ENCODE peak calls at places on chromosomes 13 and 19, in five cellular contexts. Z is neuronal stem cell, M is H9, P is mesenchymal stem cell, H is H1. U is an unnamed sample.

GRCh38 chr13:107642841-107643240 is 572.5 kb downstream of the LIG4 start:
- DNase-seq in Z (no peak), H (no peak), M (no peak), P (no peak), U (peak; percentile 55)

GRCh38 chr13:60369242-60369641 is 27.8 kb upstream of the TDRD3 start:
- DNase-seq in Z (no peak), P (peak; percentile 9), M (no peak), H (no peak), U (peak; percentile 2)

GRCh38 chr19:54137913-54138776 is 583 bp downstream of the CNOT3 start:
- DNase-seq in H (no peak), Z (no peak), M (no peak), P (no peak), U (no peak)

GRCh38 chr13:47220453-47221150 is 323.7 kb upstream of the HTR2A start:
- DNase-seq in P (peak; percentile 27), M (peak; percentile 31), Z (no peak), H (no peak), U (peak; percentile 23)

GRCh38 chr13:30301827-30302226 is 5.5 kb downstream of the KATNAL1 start:
- DNase-seq in M (no peak), Z (no peak), P (no peak), H (no peak), U (no peak)

GRCh38 chr19:45470147-45471081 is 2.6 kb downstream of the FOSB start:
- DNase-seq in M (no peak), H (no peak), Z (no peak), P (peak; percentile 83), U (peak; percentile 67)

GRCh38 chr19:6039541-6040225 is 61.7 kb upstream of the RANBP3 start:
- DNase-seq in H (no peak), Z (no peak), M (no peak), P (no peak), U (no peak)

GRCh38 chr19:10861118-10861651 is 10.2 kb upstream of the CARM1 start:
- DNase-seq in P (peak; percentile 48), M (peak; percentile 75), Z (no peak), H (no peak), U (no peak)

GRCh38 chr13:102945324-102945815 is 99.5 kb downstream of the ERCC5 start:
- DNase-seq in P (no peak), M (no peak), Z (no peak), H (no peak), U (no peak)

GRCh38 chr13:102940143-102940542 is 94.3 kb downstream of the ERCC5 start:
- DNase-seq in M (peak; percentile 50), P (no peak), Z (no peak), H (peak; percentile 19), U (no peak)

GRCh38 chr13:102940770-102941169 is 94.9 kb downstream of the ERCC5 start:
- DNase-seq in Z (no peak), M (no peak), H (no peak), P (no peak), U (no peak)

GRCh38 chr13:102948006-102948405 is 102.2 kb downstream of the ERCC5 start:
- DNase-seq in P (no peak), Z (peak; percentile 20), H (no peak), M (no peak), U (no peak)

GRCh38 chr13:102944821-102945220 is 99.0 kb downstream of the ERCC5 start:
- DNase-seq in M (no peak), P (no peak), H (no peak), Z (no peak), U (no peak)
- H2BK15ac ChIP-seq in M (no peak overlapping the region), P (no peak overlapping the region), H (no peak overlapping the region), Z (no peak overlapping the region), U (no peak overlapping the region)

GRCh38 chr19:47790398-47790814 is 11.9 kb downstream of the SELENOW start:
- DNase-seq in P (peak; percentile 75), Z (peak; percentile 80), M (peak; percentile 98), H (peak; percentile 94), U (peak; percentile 59)

GRCh38 chr19:47781590-47782318 is 3.3 kb downstream of the SELENOW start:
- DNase-seq in M (no peak), P (no peak), Z (no peak), H (no peak), U (no peak)

GRCh38 chr19:47786566-47786965 is 8.1 kb downstream of the SELENOW start:
- DNase-seq in H (no peak), P (no peak), M (no peak), Z (no peak), U (no peak)
- H2AFZ ChIP-seq in H (no peak overlapping the region), P (no peak overlapping the region), M (no peak overlapping the region), Z (no peak overlapping the region), U (no peak overlapping the region)

GRCh38 chr13:33832872-33833271 is 14.9 kb downstream of the RFC3 start:
- DNase-seq in P (no peak), H (no peak), Z (no peak), M (no peak), U (no peak)
- H2BK15ac ChIP-seq in P (no peak overlapping the region), H (no peak overlapping the region), Z (no peak overlapping the region), M (no peak overlapping the region), U (no peak overlapping the region)

GRCh38 chr19:35155441-35155840 is 906 bp downstream of the FXYD5 start:
- DNase-seq in P (no peak), Z (no peak), H (no peak), M (no peak), U (no peak)
- H2AFZ ChIP-seq in P (peak overlapping the region; percentile 7), Z (peak overlapping the region; percentile 86), H (no peak overlapping the region), M (no peak overlapping the region), U (peak overlapping the region; percentile 100)

DNA sequence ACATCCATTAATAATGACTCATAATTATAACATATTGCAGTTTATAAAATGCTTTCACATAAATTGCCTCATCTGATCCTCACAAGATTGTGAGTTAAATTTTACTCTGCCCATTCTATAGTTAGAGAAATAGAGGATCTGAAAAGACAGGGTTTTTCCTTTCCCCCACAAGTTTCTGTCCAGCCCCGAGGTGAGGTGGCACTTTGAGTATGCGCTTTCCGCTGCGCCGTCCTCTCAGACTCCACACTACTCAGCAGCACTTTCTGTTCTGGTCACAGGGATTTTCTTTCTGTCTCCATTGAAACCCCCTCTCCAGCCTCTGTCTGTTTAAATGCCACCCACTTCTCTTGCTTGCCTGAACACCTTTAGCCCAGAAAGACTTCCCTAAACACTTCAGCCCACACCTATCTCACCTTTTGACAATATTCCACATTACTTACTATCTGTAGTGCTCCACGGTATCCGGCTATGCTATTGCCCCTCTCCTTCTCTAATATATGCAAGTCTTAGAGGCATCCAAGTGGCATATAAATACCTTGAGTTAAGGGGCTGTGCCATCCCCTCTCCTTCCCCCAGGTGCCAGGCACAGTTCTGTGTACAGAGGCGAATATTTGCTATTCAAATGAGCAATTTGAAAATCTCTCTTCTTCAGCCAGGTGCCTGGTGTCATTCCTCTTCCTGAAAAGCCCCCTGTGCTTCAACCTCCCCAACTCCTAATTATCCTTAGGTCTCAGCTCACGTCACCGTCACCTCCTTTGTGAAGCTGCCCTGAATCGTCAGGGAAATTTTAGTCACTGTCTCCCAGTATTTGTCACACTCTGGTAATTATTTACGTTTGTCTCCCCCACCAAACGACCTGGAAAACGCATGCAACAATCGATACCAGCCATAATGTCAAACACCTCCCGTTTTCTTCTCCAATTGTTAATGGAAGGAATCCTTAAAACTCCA is 268.7 kb downstream of the NHLRC3 start:
- DNase-seq in P (no peak), M (no peak), Z (no peak), H (no peak), U (no peak)
- H2BK15ac ChIP-seq in P (no peak overlapping the region), M (no peak overlapping the region), Z (no peak overlapping the region), H (no peak overlapping the region), U (no peak overlapping the region)

GRCh38 chr19:4575267-4575793 is 15.8 kb upstream of the SEMA6B start:
- DNase-seq in M (peak; percentile 92), H (peak; percentile 95), P (peak; percentile 96), Z (no peak), U (peak; percentile 89)
- H2AFZ ChIP-seq in M (no peak overlapping the region), H (no peak overlapping the region), P (no peak overlapping the region), Z (peak overlapping the region; percentile 43), U (peak overlapping the region; percentile 52)

GRCh38 chr13:28794370-28794769 is 25.8 kb upstream of the MTUS2 start:
- DNase-seq in P (no peak), Z (no peak), M (no peak), H (no peak), U (no peak)
- H2BK15ac ChIP-seq in P (no peak overlapping the region), Z (no peak overlapping the region), M (no peak overlapping the region), H (no peak overlapping the region), U (no peak overlapping the region)

DNA sequence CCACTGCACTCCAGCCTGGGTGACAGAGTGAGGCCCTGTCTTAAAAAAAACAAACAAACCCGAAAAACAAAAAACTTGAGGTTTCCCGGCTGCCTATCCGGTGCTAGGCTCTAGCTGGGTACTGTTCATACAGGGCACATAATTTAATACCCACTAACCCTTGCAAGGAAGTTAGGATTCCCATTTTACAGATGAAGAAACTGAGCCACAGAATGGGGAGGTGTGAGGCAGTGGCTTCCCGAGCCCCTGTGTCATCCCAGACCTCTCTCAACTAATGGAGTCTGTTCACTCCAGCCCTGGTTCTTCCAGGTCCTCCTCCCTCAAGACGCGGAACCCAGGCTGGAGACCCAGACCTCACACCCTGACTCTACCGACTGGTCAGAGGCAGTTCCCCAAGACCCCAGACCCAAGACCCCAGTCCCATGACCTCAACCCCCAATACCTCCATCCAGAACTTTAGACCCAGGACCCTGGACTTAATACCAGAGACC is 576 bp downstream of the APBA3 start:
- DNase-seq in Z (no peak), M (no peak), H (no peak), P (no peak), U (peak; percentile 8)
- H2AFZ ChIP-seq in Z (peak overlapping the region; percentile 95), M (no peak overlapping the region), H (peak overlapping the region; percentile 45), P (peak overlapping the region; percentile 83), U (peak overlapping the region; percentile 99)

DNA sequence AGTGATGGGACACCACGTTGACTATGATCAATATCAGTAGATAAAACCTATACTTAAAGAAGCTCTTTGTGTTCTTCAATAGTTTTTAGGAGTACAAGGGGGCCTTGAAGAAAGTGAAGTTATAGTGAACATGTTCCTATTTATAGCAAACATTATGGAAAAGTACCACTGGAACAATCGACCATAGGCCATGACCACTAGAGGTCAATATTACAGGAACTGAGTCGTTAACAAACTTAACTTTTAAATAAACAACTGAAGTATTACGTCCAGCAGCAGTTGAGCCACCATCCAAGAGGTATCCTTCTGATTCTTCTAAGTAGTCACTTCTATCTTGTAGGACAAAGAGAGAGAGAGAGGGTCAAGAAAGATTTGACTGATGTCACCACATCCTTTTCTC is 391.0 kb upstream of the SLITRK5 start:
- DNase-seq in M (no peak), P (peak; percentile 72), Z (no peak), H (no peak), U (no peak)
- H2BK15ac ChIP-seq in M (no peak overlapping the region), P (no peak overlapping the region), Z (no peak overlapping the region), H (no peak overlapping the region), U (no peak overlapping the region)

GRCh38 chr13:80835902-80836301 is 495.0 kb upstream of the SPRY2 start:
- DNase-seq in Z (no peak), H (no peak), P (no peak), M (no peak), U (no peak)

GRCh38 chr13:80841346-80841882 is 500.5 kb upstream of the SPRY2 start:
- DNase-seq in H (no peak), Z (no peak), P (no peak), M (no peak), U (no peak)

GRCh38 chr13:80840313-80840976 is 499.5 kb upstream of the SPRY2 start:
- DNase-seq in M (no peak), H (no peak), Z (peak; percentile 53), P (peak; percentile 11), U (no peak)
- H2AFZ ChIP-seq in M (peak overlapping the region; percentile 32), H (no peak overlapping the region), Z (peak overlapping the region; percentile 57), P (no peak overlapping the region), U (no peak overlapping the region)

U was measured in IMR-90.